ENCODE peak calls at places on chromosomes 5 and 9, in four cellular contexts. Z is GM12878, T is H1, Y is HepG2. P is an unnamed sample.
A peak's percentile ranks its signal among the peaks of the same experiment; 100 is the strongest.

GRCh38 chr5:133427121-133427777 is 185.1 kb downstream of the FSTL4 start:
- DNase-seq in Z (no peak), T (no peak), Y (no peak), P (no peak)

GRCh38 chr5:141412853-141413539 is at the start of gene PCDHGA10:
- DNase-seq in Z (peak; percentile 27), T (no peak), Y (peak; percentile 15), P (no peak)

GRCh38 chr5:14937277-14937676 is 65.7 kb upstream of the ANKH start:
- DNase-seq in Z (no peak), T (no peak), Y (no peak), P (no peak)

GRCh38 chr9:137534256-137535119 is 15.7 kb downstream of the PNPLA7 start:
- DNase-seq in Z (no peak), T (no peak), Y (peak; percentile 81), P (peak; percentile 50)

GRCh38 chr5:87004101-87004500 is 263.6 kb upstream of the RASA1 start:
- DNase-seq in Z (no peak), T (no peak), Y (no peak), P (no peak)

GRCh38 chr5:131952286-131952857 is 6.9 kb upstream of the MEIKIN start:
- DNase-seq in Z (no peak), T (no peak), Y (no peak), P (no peak)

GRCh38 chr9:84141762-84142370 is 161.3 kb downstream of the RMI1 start:
- DNase-seq in Z (no peak), T (no peak), Y (no peak), P (no peak)

GRCh38 chr5:59596586-59597348 is 296.8 kb downstream of the PDE4D start:
- DNase-seq in Z (no peak), T (no peak), Y (no peak), P (no peak)

GRCh38 chr5:160496784-160497183 is 75.1 kb downstream of the PTTG1 start:
- DNase-seq in Z (no peak), T (no peak), Y (no peak), P (no peak)

GRCh38 chr9:75181748-75182147 is 93.4 kb downstream of the OSTF1 start:
- DNase-seq in Z (no peak), T (no peak), Y (no peak), P (no peak)

GRCh38 chr9:86720893-86721698 is 226.2 kb downstream of the GAS1 start:
- DNase-seq in Z (no peak), T (no peak), Y (no peak), P (no peak)

GRCh38 chr9:107243757-107244156 is 39.3 kb upstream of the RAD23B start:
- DNase-seq in Z (no peak), T (no peak), Y (peak; percentile 89), P (no peak)

GRCh38 chr5:21452429-21452828 is 1400.7 kb downstream of the CDH12 start:
- DNase-seq in Z (no peak), T (no peak), Y (peak; percentile 3), P (no peak)

GRCh38 chr9:83489961-83490360 is 48.2 kb downstream of the FRMD3 start:
- DNase-seq in Z (no peak), T (no peak), Y (no peak), P (no peak)

GRCh38 chr5:9090381-9091026 is 455.4 kb downstream of the SEMA5A start:
- DNase-seq in Z (no peak), T (no peak), Y (no peak), P (no peak)

GRCh38 chr5:31477516-31477915 is 54.4 kb downstream of the DROSHA start:
- DNase-seq in Z (no peak), T (no peak), Y (no peak), P (no peak)

GRCh38 chr9:72292184-72292787 is 72.7 kb downstream of the ZFAND5 start:
- DNase-seq in Z (no peak), T (no peak), Y (peak; percentile 30), P (no peak)

DNA sequence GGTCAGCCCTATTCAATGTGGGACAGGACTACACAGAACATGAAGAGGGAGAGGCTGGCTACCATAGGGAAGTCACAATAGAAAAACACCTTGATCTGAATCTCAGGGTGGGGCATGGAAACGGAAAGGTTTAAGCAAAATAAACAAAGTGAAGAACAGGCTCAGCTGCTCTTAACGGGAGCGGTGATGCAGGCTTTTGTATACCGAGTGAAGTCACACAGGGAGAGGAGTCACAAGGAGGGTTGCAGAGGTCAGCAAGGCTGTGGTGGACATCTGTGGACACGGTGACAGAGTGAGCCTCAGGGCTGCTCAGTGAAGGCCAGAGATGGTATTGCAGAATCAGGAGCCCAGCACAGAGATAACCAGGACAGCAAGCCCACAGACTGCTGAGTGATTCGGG is 30.6 kb upstream of the SEMA4D start:
- DNase-seq in Z (no peak), T (no peak), Y (no peak), P (no peak)
- H3K4me1 ChIP-seq in Z (peaks cover 11% of the 10 kb centered on the region), T (no peaks in the 10 kb centered on the region), Y (peaks cover 43% of the 10 kb centered on the region), P (peaks cover 4% of the 10 kb centered on the region)

DNA sequence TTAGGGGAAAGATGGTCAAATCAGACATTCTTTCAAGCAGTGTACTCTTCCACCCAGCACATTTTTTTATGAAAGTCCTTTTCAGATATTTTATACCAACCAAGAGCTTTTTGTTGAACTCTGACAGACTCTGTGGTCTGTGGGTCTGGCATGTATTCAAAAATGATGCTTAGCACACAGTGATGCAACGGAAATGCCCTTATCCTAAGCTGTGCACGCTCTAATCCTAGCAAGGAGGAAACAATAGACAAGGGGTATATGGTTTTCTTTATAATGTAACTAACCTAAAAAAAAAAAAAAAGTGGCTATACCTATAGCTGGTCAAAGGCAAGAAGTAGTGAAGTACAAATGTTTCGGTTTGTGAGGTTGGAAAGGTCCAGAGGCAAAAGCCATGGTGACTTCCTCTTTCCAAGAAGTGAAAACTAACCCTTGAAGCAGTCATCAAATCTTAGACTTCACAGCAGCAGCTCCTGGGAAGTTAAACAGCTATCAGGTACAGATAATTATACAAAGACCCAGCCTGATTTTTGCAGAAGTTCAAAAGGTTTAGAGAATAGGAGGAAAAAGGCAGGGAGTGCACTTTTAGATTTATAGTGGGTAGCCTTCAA is 82.5 kb downstream of the SEMA6A start:
- DNase-seq in Z (no peak), T (no peak), Y (peak; percentile 26), P (no peak)
- TF ChIP-seq SUZ12 in Z (no peak), T (no peak), Y (no peak), P (no peak)

GRCh38 chr5:139456776-139457175 is 5.8 kb downstream of the ECSCR start:
- DNase-seq in Z (no peak), T (no peak), Y (no peak), P (no peak)

GRCh38 chr5:139457241-139457640 is 5.3 kb downstream of the ECSCR start:
- DNase-seq in Z (no peak), T (no peak), Y (no peak), P (no peak)

GRCh38 chr5:139453683-139454567 is 8.6 kb downstream of the ECSCR start:
- DNase-seq in Z (no peak), T (no peak), Y (no peak), P (no peak)

GRCh38 chr5:139451878-139452660 is 10.5 kb downstream of the ECSCR start:
- DNase-seq in Z (no peak), T (no peak), Y (no peak), P (no peak)

DNA sequence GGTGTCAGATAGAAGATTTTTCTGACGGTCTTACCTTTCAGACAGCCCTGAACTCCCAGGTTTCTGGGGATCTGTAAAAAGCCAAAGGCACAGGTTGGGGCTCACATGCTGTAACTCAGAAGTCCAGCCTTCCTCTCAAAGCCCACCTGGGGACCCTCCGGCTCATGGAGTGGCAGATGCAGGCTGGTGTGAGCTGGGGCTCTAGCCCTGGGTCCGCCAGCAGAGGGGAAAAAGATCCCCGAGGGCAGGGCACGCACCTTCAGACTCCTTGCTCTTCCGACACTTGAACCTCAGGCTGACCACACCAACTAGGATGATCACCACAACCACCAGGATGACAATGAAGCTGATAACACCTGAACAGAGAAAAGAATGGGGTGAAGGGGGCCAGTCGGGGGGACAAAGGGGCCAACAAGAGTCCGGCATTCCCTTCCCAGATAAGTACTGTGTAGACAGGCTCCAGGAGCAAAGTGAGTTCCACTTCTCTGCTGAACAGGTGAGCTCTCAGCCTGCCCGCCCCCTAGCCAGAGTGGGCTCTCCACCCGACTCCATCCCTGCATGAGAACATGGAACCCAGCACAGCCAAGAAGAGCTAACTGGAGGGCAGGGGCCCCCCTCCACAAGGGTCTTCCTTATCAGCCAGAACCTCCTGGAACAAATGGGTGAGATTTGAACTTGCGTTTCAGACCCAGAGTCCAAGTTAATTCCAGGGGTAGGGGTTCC is 7.8 kb downstream of the ECSCR start:
- DNase-seq in Z (no peak), T (no peak), Y (no peak), P (no peak)
- H3K4me1 ChIP-seq in Z (peaks cover 43% of the 10 kb centered on the region), T (peaks cover 3% of the 10 kb centered on the region), Y (peaks cover 11% of the 10 kb centered on the region), P (peaks cover 12% of the 10 kb centered on the region)

DNA sequence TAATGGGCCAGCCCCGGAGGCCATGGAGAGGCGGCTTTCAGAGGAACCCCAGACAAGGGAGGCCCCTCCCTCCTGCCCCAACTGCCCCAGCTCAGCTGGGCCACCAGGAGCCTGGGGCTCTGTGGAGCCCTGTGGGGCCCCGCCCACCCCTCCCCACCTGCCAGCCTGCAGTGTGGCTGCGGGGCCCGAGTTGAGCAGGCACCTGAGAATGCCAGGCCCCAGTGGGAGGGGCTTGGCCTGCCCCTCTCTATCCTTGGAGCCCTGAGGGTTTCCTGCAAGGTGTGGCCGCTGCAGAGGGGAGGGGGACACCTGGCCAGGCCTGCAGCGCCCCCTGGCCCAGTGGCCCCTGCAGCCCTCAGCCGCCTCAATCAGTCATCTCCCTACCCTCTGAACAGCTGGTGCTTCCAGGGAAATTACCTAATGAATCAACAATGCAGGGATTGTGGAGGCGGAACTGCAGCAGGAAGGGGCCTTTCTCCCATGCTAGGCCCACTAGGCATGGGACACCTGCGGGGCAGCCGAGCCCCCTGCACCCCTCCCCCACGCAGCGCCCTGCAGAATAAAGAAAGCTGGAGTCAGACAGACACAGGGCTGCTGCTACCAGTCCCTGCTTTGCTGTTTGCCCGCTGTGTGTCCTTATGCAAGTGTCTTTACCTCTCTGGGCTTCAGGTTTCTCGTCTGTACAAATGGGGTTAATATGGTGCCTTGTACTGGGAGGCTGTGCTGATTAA is 48.0 kb downstream of the LMX1B start:
- DNase-seq in Z (no peak), T (peak; percentile 90), Y (peak; percentile 41), P (peak; percentile 71)
- TF ChIP-seq SUZ12 in Z (no peak), T (no peak), Y (no peak), P (no peak)

GRCh38 chr9:130128782-130129424 is 43.3 kb upstream of the NCS1 start:
- DNase-seq in Z (peak; percentile 79), T (no peak), Y (no peak), P (no peak)
- H3K4me1 ChIP-seq in Z (peaks cover 21% of the 10 kb centered on the region), T (no peaks in the 10 kb centered on the region), Y (no peaks in the 10 kb centered on the region), P (peaks cover 2% of the 10 kb centered on the region)

DNA sequence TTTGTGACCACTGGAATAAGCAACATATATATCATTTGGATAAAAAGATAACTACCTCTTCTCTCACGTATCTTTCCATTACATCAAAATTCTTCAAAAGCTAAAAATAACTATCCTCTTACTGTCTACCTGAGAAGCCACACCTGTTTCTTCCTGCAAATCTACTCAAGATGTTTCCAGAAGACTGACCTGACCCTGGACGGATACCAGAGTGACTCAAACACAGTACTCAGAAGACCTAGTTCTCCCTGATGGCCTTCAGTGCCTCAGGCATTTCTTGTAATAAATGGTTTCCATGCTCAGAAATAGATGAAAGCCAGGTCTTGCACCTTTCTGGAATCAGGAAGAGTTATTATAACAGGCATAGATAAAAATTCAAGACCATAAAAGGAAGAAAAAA is 245.9 kb upstream of the PIK3R1 start:
- DNase-seq in Z (no peak), T (no peak), Y (no peak), P (no peak)
- TF ChIP-seq SUZ12 in Z (no peak), T (no peak), Y (no peak), P (no peak)

DNA sequence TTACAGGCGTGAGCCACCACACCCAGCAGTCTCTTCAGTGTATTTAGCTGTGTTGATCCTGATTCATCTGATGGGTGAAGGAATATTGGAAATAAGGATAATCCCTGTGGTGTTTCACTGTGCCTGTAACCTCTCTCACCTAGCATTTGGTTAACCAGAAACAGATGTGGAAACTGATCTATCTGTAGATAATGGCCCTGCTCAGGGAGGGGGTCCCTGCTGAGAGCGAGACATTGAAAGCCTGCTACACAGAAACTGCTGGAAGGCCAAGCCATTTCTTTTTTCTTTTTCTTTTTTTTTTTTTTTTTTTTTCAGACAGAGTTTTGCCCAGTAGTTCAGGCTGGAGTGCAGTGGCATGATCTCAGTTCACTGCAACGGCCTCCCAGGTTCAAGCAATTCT is 28.4 kb downstream of the QRFP start:
- DNase-seq in Z (no peak), T (no peak), Y (no peak), P (no peak)
- H3K4me1 ChIP-seq in Z (peaks cover 25% of the 10 kb centered on the region), T (no peaks in the 10 kb centered on the region), Y (peaks cover 25% of the 10 kb centered on the region), P (no peaks in the 10 kb centered on the region)

P was measured in NT2/D1.